ENCODE peak calls at places on chromosomes 2 and 18, in ten cellular contexts. X is GM23338, G is choroid plexus epithelial cell, Z is upper lobe of right lung, B is breast epithelium, H is stomach, Y is body of pancreas, M is fibroblast of pulmonary artery, K is endodermal cell, V is brain microvascular endothelial cell. I is an unnamed sample.

GRCh38 chr2:133732982-133733670 is 164.9 kb upstream of the NCKAP5 start:
- DNase-seq in X (no peak), G (no peak), Z (no peak), B (no peak), H (no peak), Y (no peak), M (no peak), K (no peak), V (no peak), I (no peak)

GRCh38 chr2:69789129-69789528 is 40.3 kb upstream of the GMCL1 start:
- DNase-seq in X (peak; percentile 67), G (peak; percentile 97), Z (no peak), B (no peak), H (no peak), Y (no peak), M (peak; percentile 83), K (peak; percentile 65), V (peak; percentile 98), I (no peak)

GRCh38 chr18:9708057-9708881 is at the start of gene RAB31:
- DNase-seq in X (peak; percentile 57), G (peak; percentile 85), Z (peak; percentile 92), B (peak; percentile 48), H (peak; percentile 64), Y (peak; percentile 61), M (peak; percentile 84), K (peak; percentile 84), V (peak; percentile 54), I (no peak)

GRCh38 chr18:79413901-79414300 is 18.2 kb downstream of the NFATC1 start:
- DNase-seq in X (no peak), G (no peak), Z (no peak), B (no peak), H (no peak), Y (no peak), M (no peak), K (no peak), V (no peak), I (no peak)

GRCh38 chr18:76847926-76848325 is 25.6 kb downstream of the ZNF236 start:
- DNase-seq in X (peak; percentile 84), G (no peak), Z (no peak), B (no peak), H (no peak), Y (no peak), M (no peak), K (peak; percentile 80), V (no peak), I (no peak)

GRCh38 chr2:147026664-147027278 is 818.1 kb upstream of the ACVR2A start:
- DNase-seq in X (no peak), G (peak; percentile 42), Z (no peak), B (no peak), H (no peak), Y (no peak), M (peak; percentile 73), K (no peak), V (peak; percentile 67), I (no peak)

GRCh38 chr2:177669625-177670330 is 277.2 kb downstream of the AGPS start:
- DNase-seq in X (no peak), G (no peak), Z (no peak), B (no peak), H (no peak), Y (no peak), M (no peak), K (no peak), V (no peak), I (no peak)

GRCh38 chr2:239037559-239037910 is 189.7 kb downstream of the TWIST2 start:
- DNase-seq in X (no peak), G (no peak), Z (no peak), B (no peak), H (no peak), Y (no peak), M (no peak), K (no peak), V (no peak), I (no peak)

GRCh38 chr2:47011696-47012095 is 96.1 kb upstream of the MCFD2 start:
- DNase-seq in X (no peak), G (no peak), Z (no peak), B (no peak), H (no peak), Y (no peak), M (no peak), K (no peak), V (no peak), I (no peak)

GRCh38 chr2:128439231-128440086 is 120.8 kb upstream of the HS6ST1 start:
- DNase-seq in X (no peak), G (no peak), Z (peak; percentile 36), B (peak; percentile 6), H (peak; percentile 17), Y (no peak), M (no peak), K (peak; percentile 41), V (no peak), I (no peak)

GRCh38 chr2:223084873-223085272 is 32.9 kb downstream of the KCNE4 start:
- DNase-seq in X (peak; percentile 15), G (no peak), Z (no peak), B (no peak), H (no peak), Y (peak; percentile 51), M (no peak), K (peak; percentile 61), V (no peak), I (no peak)

GRCh38 chr18:11077548-11078187 is 71.7 kb downstream of the PIEZO2 start:
- DNase-seq in X (no peak), G (no peak), Z (no peak), B (no peak), H (no peak), Y (no peak), M (no peak), K (no peak), V (no peak), I (no peak)

GRCh38 chr2:219636144-219636915 is 8.9 kb downstream of the SLC4A3 start:
- DNase-seq in X (no peak), G (no peak), Z (no peak), B (no peak), H (no peak), Y (no peak), M (no peak), K (peak; percentile 33), V (no peak), I (no peak)

GRCh38 chr2:59540864-59541263 is 1012.6 kb downstream of the BCL11A start:
- DNase-seq in X (no peak), G (no peak), Z (no peak), B (no peak), H (no peak), Y (no peak), M (no peak), K (no peak), V (no peak), I (no peak)
- TF ChIP-seq CTCF in X (no peak), G (no peak), Z (no peak), B (no peak), H (no peak), Y (no peak), M (no peak), K (no peak), V (no peak), I (no peak)

DNA sequence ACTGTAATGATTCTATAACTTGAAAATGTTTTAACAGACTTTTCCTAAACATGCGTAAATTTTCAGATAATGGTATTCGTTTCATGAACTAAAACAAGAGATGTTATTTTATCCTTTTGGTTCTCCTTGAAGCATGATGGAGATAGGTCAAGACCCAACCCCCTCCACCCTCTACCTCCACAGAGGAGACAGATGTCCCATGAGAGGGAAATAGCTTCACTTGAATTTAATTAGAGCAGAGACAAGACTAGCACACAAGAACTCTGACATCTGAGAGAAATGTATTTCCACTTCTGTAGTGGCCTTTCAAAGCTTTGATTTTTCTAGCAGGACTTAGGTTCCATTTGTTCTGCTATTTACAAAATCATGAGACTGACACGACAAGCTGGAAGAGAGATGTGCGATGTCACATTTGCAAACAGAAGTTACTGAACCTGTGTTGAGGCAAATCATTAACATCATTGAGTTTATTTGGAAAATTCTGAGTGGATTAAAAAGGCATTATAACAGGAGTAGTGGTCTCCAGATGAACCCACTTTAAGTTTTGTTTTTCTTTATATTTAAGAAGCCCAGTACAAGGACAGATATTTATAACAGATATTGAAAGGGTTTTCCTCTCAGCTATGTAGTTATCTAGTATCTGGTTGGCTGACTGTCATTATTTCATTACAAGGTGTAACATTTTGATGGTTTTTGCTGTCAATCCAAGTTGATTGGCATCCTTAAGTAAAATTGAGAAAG is 276.2 kb downstream of the ASXL3 start:
- DNase-seq in X (no peak), G (no peak), Z (no peak), B (no peak), H (no peak), Y (no peak), M (no peak), K (no peak), V (no peak), I (no peak)
- H3K4me3 ChIP-seq in X (no peak overlapping the region), G (no peak overlapping the region), Z (no peak overlapping the region), B (no peak overlapping the region), H (no peak overlapping the region), Y (no peak overlapping the region), M (no peak overlapping the region), K (no peak overlapping the region), V (no peak overlapping the region), I (no peak overlapping the region)

GRCh38 chr2:151728736-151729415 is 5.4 kb downstream of the NEB start:
- DNase-seq in X (peak; percentile 44), G (no peak), Z (no peak), B (no peak), H (no peak), Y (no peak), M (no peak), K (peak; percentile 67), V (no peak), I (no peak)
- TF ChIP-seq CTCF in X (peak; percentile 45), G (no peak), Z (no peak), B (no peak), H (no peak), Y (no peak), M (no peak), K (peak; percentile 68), V (peak; percentile 16), I (no peak)

DNA sequence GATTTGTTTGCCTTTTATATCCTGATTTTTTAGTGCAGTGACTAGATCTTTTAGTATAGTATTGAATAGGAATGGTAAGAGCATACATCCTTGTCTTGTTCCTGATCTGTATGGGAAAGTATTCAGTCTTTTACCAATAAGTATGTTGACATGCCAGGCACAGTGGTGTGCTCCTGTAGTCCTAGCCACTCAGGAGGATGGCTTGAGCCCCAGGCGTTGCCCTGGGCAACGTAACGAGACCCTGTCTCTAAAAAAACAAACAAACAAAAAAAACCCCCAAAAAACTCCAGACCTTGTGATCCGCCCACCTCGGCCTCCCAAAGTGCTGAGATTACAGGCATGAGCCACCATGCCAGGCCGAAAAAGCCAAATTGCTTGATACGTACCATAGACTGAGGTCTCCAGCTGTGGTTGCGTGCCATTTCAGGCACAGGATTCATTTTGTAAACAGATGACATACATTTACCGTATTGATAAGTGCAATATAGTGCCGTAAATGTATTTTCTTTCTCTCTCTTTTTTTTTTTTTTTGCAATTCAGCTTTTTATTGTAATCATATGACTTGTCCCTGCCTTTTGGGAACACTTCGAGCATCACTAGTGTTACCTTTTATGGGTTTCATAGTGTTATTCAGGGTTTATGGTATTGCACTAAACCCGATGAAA is 18.5 kb downstream of the BIRC6 start:
- DNase-seq in X (peak; percentile 52), G (no peak), Z (no peak), B (no peak), H (no peak), Y (no peak), M (no peak), K (peak; percentile 46), V (no peak), I (no peak)
- H3K4me3 ChIP-seq in X (no peak overlapping the region), G (no peak overlapping the region), Z (no peak overlapping the region), B (no peak overlapping the region), H (no peak overlapping the region), Y (no peak overlapping the region), M (no peak overlapping the region), K (no peak overlapping the region), V (no peak overlapping the region), I (no peak overlapping the region)